ENCODE peak calls at places on chromosome 5, in nine cellular contexts. One of them, this sample, is unnamed.

GRCh38 chr5:140112685-140113179 is 1.2 kb upstream of the PURA start:
- DNase-seq in AG09319: no peak
- DNase-seq in upper lobe of right lung: no peak
- DNase-seq in CD14-positive monocyte: no peak
- DNase-seq in HCT116: no peak
- DNase-seq in fibroblast of mammary gland: no peak
- DNase-seq in right atrium auricular region: no peak
- DNase-seq in tibial nerve: no peak
- DNase-seq in coronary artery: no peak
- DNase-seq in this sample: no peak

GRCh38 chr5:81247441-81247972 is 14.4 kb downstream of the CKMT2 start:
- DNase-seq in AG09319: no peak
- DNase-seq in upper lobe of right lung: no peak
- DNase-seq in CD14-positive monocyte: no peak
- DNase-seq in HCT116: peak
- DNase-seq in fibroblast of mammary gland: peak
- DNase-seq in right atrium auricular region: no peak
- DNase-seq in tibial nerve: no peak
- DNase-seq in coronary artery: no peak
- DNase-seq in this sample: no peak

GRCh38 chr5:157857821-157858526 is 971 bp downstream of the CLINT1 start:
- DNase-seq in AG09319: no peak
- DNase-seq in upper lobe of right lung: no peak
- DNase-seq in CD14-positive monocyte: no peak
- DNase-seq in HCT116: no peak
- DNase-seq in fibroblast of mammary gland: peak
- DNase-seq in right atrium auricular region: no peak
- DNase-seq in tibial nerve: no peak
- DNase-seq in coronary artery: no peak
- DNase-seq in this sample: no peak

GRCh38 chr5:134046801-134047707 is 42.3 kb upstream of the VDAC1 start:
- DNase-seq in AG09319: no peak
- DNase-seq in upper lobe of right lung: no peak
- DNase-seq in CD14-positive monocyte: no peak
- DNase-seq in HCT116: no peak
- DNase-seq in fibroblast of mammary gland: no peak
- DNase-seq in right atrium auricular region: no peak
- DNase-seq in tibial nerve: no peak
- DNase-seq in coronary artery: no peak
- DNase-seq in this sample: no peak

GRCh38 chr5:138975098-138975847 is 100.1 kb upstream of the LRRTM2 start:
- DNase-seq in AG09319: peak
- DNase-seq in upper lobe of right lung: no peak
- DNase-seq in CD14-positive monocyte: no peak
- DNase-seq in HCT116: no peak
- DNase-seq in fibroblast of mammary gland: peak
- DNase-seq in right atrium auricular region: peak
- DNase-seq in tibial nerve: no peak
- DNase-seq in coronary artery: no peak
- DNase-seq in this sample: no peak

GRCh38 chr5:68747077-68747420 is 346.8 kb upstream of the SLC30A5 start:
- DNase-seq in AG09319: no peak
- DNase-seq in upper lobe of right lung: no peak
- DNase-seq in CD14-positive monocyte: no peak
- DNase-seq in HCT116: no peak
- DNase-seq in fibroblast of mammary gland: no peak
- DNase-seq in right atrium auricular region: no peak
- DNase-seq in tibial nerve: no peak
- DNase-seq in coronary artery: no peak
- DNase-seq in this sample: no peak

GRCh38 chr5:74949976-74950375 is 83.8 kb upstream of the FAM169A start:
- DNase-seq in AG09319: peak
- DNase-seq in upper lobe of right lung: no peak
- DNase-seq in CD14-positive monocyte: no peak
- DNase-seq in HCT116: no peak
- DNase-seq in fibroblast of mammary gland: peak
- DNase-seq in right atrium auricular region: no peak
- DNase-seq in tibial nerve: no peak
- DNase-seq in coronary artery: no peak
- DNase-seq in this sample: no peak

GRCh38 chr5:169094586-169095409 is 206.1 kb downstream of the SLIT3 start:
- DNase-seq in AG09319: peak
- DNase-seq in upper lobe of right lung: no peak
- DNase-seq in CD14-positive monocyte: no peak
- DNase-seq in HCT116: no peak
- DNase-seq in fibroblast of mammary gland: peak
- DNase-seq in right atrium auricular region: no peak
- DNase-seq in tibial nerve: no peak
- DNase-seq in coronary artery: no peak
- DNase-seq in this sample: no peak

GRCh38 chr5:55502759-55503158 is 32.0 kb downstream of the PLPP1 start:
- DNase-seq in AG09319: no peak
- DNase-seq in upper lobe of right lung: no peak
- DNase-seq in CD14-positive monocyte: no peak
- DNase-seq in HCT116: no peak
- DNase-seq in fibroblast of mammary gland: no peak
- DNase-seq in right atrium auricular region: no peak
- DNase-seq in tibial nerve: no peak
- DNase-seq in coronary artery: no peak
- DNase-seq in this sample: no peak

GRCh38 chr5:175115831-175116230 is 328.2 kb downstream of the DRD1 start:
- DNase-seq in AG09319: no peak
- DNase-seq in upper lobe of right lung: no peak
- DNase-seq in CD14-positive monocyte: no peak
- DNase-seq in HCT116: no peak
- DNase-seq in fibroblast of mammary gland: no peak
- DNase-seq in right atrium auricular region: no peak
- DNase-seq in tibial nerve: no peak
- DNase-seq in coronary artery: no peak
- DNase-seq in this sample: no peak

GRCh38 chr5:2546983-2547382 is 204.5 kb downstream of the IRX2 start:
- DNase-seq in AG09319: no peak
- DNase-seq in upper lobe of right lung: no peak
- DNase-seq in CD14-positive monocyte: no peak
- DNase-seq in HCT116: no peak
- DNase-seq in fibroblast of mammary gland: no peak
- DNase-seq in right atrium auricular region: no peak
- DNase-seq in tibial nerve: no peak
- DNase-seq in coronary artery: no peak
- DNase-seq in this sample: no peak

GRCh38 chr5:137753227-137753985 is 757 bp downstream of the HNRNPA0 start:
- DNase-seq in AG09319: no peak
- DNase-seq in upper lobe of right lung: peak
- DNase-seq in CD14-positive monocyte: peak
- DNase-seq in HCT116: no peak
- DNase-seq in fibroblast of mammary gland: no peak
- DNase-seq in right atrium auricular region: peak
- DNase-seq in tibial nerve: peak
- DNase-seq in coronary artery: peak
- DNase-seq in this sample: peak

GRCh38 chr5:112068593-112068992 is 311.6 kb upstream of the NREP start:
- DNase-seq in AG09319: no peak
- DNase-seq in upper lobe of right lung: no peak
- DNase-seq in CD14-positive monocyte: no peak
- DNase-seq in HCT116: no peak
- DNase-seq in fibroblast of mammary gland: no peak
- DNase-seq in right atrium auricular region: no peak
- DNase-seq in tibial nerve: no peak
- DNase-seq in coronary artery: no peak
- DNase-seq in this sample: no peak

GRCh38 chr5:59483971-59484472 is 409.5 kb downstream of the PDE4D start:
- DNase-seq in AG09319: no peak
- DNase-seq in upper lobe of right lung: no peak
- DNase-seq in CD14-positive monocyte: no peak
- DNase-seq in HCT116: no peak
- DNase-seq in fibroblast of mammary gland: peak
- DNase-seq in right atrium auricular region: no peak
- DNase-seq in tibial nerve: no peak
- DNase-seq in coronary artery: no peak
- DNase-seq in this sample: no peak

GRCh38 chr5:5755888-5756287 is 333.4 kb downstream of the ICE1 start:
- DNase-seq in AG09319: no peak
- DNase-seq in upper lobe of right lung: no peak
- DNase-seq in CD14-positive monocyte: no peak
- DNase-seq in HCT116: no peak
- DNase-seq in fibroblast of mammary gland: no peak
- DNase-seq in right atrium auricular region: no peak
- DNase-seq in tibial nerve: no peak
- DNase-seq in coronary artery: no peak
- DNase-seq in this sample: no peak

DNA sequence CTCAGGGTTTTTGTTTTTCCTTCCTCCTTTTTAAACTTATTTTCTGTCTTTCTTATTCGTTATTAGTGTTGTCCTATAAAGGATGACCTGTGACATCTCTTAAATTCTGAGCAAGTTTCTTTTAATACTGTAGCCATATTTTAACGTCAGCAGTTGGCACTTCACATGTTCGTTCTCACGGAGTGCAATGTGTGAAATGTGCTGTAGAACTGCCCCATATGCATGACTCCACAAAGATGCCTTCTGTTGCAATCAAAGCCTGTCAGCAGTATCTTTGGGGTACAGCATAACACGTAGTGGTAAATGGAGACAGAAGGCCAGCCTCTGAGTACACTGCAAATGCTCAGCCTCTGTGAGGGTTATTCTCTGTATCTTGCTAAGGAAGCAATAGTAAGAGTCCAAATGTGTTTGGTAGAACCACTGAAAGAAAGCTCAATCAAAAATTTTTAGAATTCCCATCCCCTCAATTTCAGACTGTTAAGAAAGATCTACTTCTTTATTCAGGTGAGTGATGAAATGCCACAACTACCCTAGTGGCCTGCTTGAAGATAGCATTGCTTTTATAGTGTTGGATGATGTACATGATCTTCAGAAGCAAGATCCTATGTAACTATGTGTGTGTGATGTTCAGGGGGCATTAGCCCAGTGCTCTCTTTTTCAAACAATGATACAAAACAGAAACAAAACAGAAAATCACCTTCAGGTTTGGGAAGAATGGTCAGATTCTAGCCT is 277.7 kb downstream of the TMEM167A start:
- DNase-seq in AG09319: no peak
- DNase-seq in upper lobe of right lung: no peak
- DNase-seq in CD14-positive monocyte: no peak
- DNase-seq in HCT116: no peak
- DNase-seq in fibroblast of mammary gland: no peak
- DNase-seq in right atrium auricular region: no peak
- DNase-seq in tibial nerve: no peak
- DNase-seq in coronary artery: no peak
- DNase-seq in this sample: no peak
- TF ChIP-seq CTCF in AG09319: no peak
- TF ChIP-seq CTCF in upper lobe of right lung: no peak
- TF ChIP-seq CTCF in CD14-positive monocyte: no peak
- TF ChIP-seq CTCF in HCT116: no peak
- TF ChIP-seq CTCF in fibroblast of mammary gland: no peak
- TF ChIP-seq CTCF in right atrium auricular region: no peak
- TF ChIP-seq CTCF in tibial nerve: no peak
- TF ChIP-seq CTCF in coronary artery: no peak
- TF ChIP-seq CTCF in this sample: no peak

DNA sequence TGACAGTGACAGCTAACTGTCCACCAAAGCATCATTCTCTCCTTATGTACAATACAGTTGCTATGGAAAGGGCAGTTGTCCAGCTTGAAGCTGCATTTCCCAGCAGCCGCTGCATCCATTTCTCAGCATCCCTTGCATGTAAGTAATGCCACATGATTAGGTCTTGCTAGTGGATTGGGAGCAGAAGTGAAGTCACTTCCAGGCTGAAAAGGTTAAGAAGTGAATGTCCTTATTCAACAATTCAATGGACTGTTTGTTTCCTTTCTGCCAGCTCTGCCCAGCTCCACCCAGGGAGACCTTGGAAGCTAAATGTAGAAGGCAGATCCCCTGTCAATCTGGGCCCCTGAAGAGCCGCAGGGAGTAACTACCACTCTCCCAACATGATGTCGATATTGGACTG is 26.1 kb upstream of the RETREG1 start:
- DNase-seq in AG09319: no peak
- DNase-seq in upper lobe of right lung: no peak
- DNase-seq in CD14-positive monocyte: no peak
- DNase-seq in HCT116: no peak
- DNase-seq in fibroblast of mammary gland: no peak
- DNase-seq in right atrium auricular region: no peak
- DNase-seq in tibial nerve: no peak
- DNase-seq in coronary artery: no peak
- DNase-seq in this sample: no peak
- TF ChIP-seq CTCF in AG09319: no peak
- TF ChIP-seq CTCF in upper lobe of right lung: no peak
- TF ChIP-seq CTCF in CD14-positive monocyte: no peak
- TF ChIP-seq CTCF in HCT116: no peak
- TF ChIP-seq CTCF in fibroblast of mammary gland: no peak
- TF ChIP-seq CTCF in right atrium auricular region: no peak
- TF ChIP-seq CTCF in tibial nerve: no peak
- TF ChIP-seq CTCF in coronary artery: no peak
- TF ChIP-seq CTCF in this sample: no peak

GRCh38 chr5:152379331-152379730 is 25.7 kb downstream of the NMUR2 start:
- DNase-seq in AG09319: no peak
- DNase-seq in upper lobe of right lung: no peak
- DNase-seq in CD14-positive monocyte: no peak
- DNase-seq in HCT116: no peak
- DNase-seq in fibroblast of mammary gland: no peak
- DNase-seq in right atrium auricular region: no peak
- DNase-seq in tibial nerve: no peak
- DNase-seq in coronary artery: no peak
- DNase-seq in this sample: no peak
- TF ChIP-seq CTCF in AG09319: no peak
- TF ChIP-seq CTCF in upper lobe of right lung: peak
- TF ChIP-seq CTCF in CD14-positive monocyte: no peak
- TF ChIP-seq CTCF in HCT116: no peak
- TF ChIP-seq CTCF in fibroblast of mammary gland: no peak
- TF ChIP-seq CTCF in right atrium auricular region: no peak
- TF ChIP-seq CTCF in tibial nerve: no peak
- TF ChIP-seq CTCF in coronary artery: no peak
- TF ChIP-seq CTCF in this sample: no peak

DNA sequence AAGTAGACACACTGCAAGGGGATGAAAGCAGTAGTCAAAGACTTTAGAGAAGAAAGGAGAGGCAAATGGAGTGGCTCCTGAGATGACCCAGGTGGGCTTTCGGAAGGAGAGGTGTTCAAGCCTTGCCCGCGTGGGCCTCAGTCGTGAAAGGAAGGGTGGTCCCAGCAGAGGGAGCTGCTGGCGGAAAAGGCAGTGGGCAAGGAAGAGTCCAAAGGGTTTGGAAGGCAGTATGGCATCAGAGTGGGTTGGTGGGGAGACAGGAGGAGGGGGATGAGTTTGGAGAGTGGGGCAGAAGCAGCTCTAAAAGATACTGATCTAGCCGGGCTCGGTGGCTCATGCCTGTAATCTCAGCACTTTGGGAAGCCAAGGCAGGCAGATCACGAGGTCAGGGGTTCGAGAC is 165.4 kb downstream of the GOLPH3 start:
- DNase-seq in AG09319: no peak
- DNase-seq in upper lobe of right lung: no peak
- DNase-seq in CD14-positive monocyte: no peak
- DNase-seq in HCT116: no peak
- DNase-seq in fibroblast of mammary gland: no peak
- DNase-seq in right atrium auricular region: no peak
- DNase-seq in tibial nerve: no peak
- DNase-seq in coronary artery: no peak
- DNase-seq in this sample: no peak
- TF ChIP-seq CTCF in AG09319: no peak
- TF ChIP-seq CTCF in upper lobe of right lung: no peak
- TF ChIP-seq CTCF in CD14-positive monocyte: no peak
- TF ChIP-seq CTCF in HCT116: no peak
- TF ChIP-seq CTCF in fibroblast of mammary gland: no peak
- TF ChIP-seq CTCF in right atrium auricular region: no peak
- TF ChIP-seq CTCF in tibial nerve: no peak
- TF ChIP-seq CTCF in coronary artery: no peak
- TF ChIP-seq CTCF in this sample: no peak

This sample was measured in CD4-positive, alpha-beta T cell.